ENCODE peak calls at places on chromosomes 11 and 22, in seven cellular contexts. U is substantia nigra, V is mesendoderm, A is fibroblast of lung, C is astrocyte, Q is left ventricle myocardium inferior, N is GM23248. S is an unnamed sample.

GRCh38 chr11:14916403-14916802 is 24.4 kb upstream of the CYP2R1 start:
- DNase-seq in V (no peak), N (no peak), A (no peak), C (no peak), U (no peak), Q (no peak), S (no peak)

GRCh38 chr22:33921576-33922181 is 1.4 kb upstream of the LARGE1 start:
- DNase-seq in A (peak), C (peak), N (peak), Q (peak), U (peak), V (peak), S (no peak)

GRCh38 chr11:120739780-120740179 is 228.2 kb downstream of the GRIK4 start:
- DNase-seq in C (no peak), N (no peak), U (no peak), A (no peak), V (no peak), Q (no peak), S (no peak)

GRCh38 chr22:30830907-30831306 is 136.2 kb downstream of the OSBP2 start:
- DNase-seq in N (peak), A (peak), V (peak), U (no peak), Q (no peak), C (peak), S (peak)

GRCh38 chr11:1039481-1040427 is 3.2 kb upstream of the MUC6 start:
- DNase-seq in N (no peak), U (no peak), Q (no peak), A (no peak), V (no peak), C (no peak), S (no peak)

GRCh38 chr11:80281194-80281593 is 840.4 kb upstream of the TENM4 start:
- DNase-seq in V (no peak), U (no peak), A (no peak), N (no peak), C (no peak), Q (no peak), S (peak)

GRCh38 chr11:11400635-11401232 is 47.7 kb upstream of the CSNK2A3 start:
- DNase-seq in Q (no peak), C (no peak), N (no peak), U (no peak), A (no peak), V (peak), S (no peak)

GRCh38 chr11:6737872-6738466 is 33.8 kb downstream of the OR2AG2 start:
- DNase-seq in Q (no peak), A (peak), V (peak), U (no peak), N (peak), C (peak), S (no peak)

GRCh38 chr22:20312396-20313191 is 7.3 kb downstream of the DGCR6L start:
- DNase-seq in A (no peak), V (no peak), U (no peak), N (no peak), C (no peak), Q (no peak), S (no peak)

GRCh38 chr11:72226701-72227100 is 2.1 kb downstream of the INPPL1 start:
- DNase-seq in C (no peak), N (no peak), U (no peak), A (no peak), V (no peak), Q (no peak), S (no peak)

DNA sequence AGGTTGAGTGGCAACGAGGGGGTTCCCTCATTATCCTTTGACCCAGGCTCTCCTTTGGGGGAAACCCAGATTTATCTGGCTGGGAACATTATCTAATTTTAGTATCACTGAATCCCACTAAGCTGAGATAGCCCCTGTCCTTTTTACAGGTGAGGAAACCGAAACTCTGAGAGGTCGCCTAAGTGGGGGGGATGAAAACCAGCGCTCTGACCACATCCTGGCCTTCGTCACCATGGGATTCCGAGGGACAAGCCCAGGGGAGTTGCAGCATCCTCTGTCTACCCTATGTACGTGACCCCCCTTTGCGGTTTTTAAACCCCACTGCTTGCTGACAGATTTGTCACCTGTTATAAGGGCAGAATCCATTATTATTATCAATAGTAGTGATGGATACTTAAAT is 61.0 kb downstream of the ISX start:
- DNase-seq in C (no peak), A (no peak), N (no peak), U (no peak), Q (no peak), V (no peak), S (no peak)
- H3K27ac ChIP-seq in C (no peak), A (no peak), N (no peak), U (no peak), Q (no peak), V (no peak), S (no peak)

GRCh38 chr11:16372355-16372754 is 16.0 kb upstream of the SOX6 start:
- DNase-seq in N (no peak), U (no peak), V (no peak), A (no peak), C (no peak), Q (no peak), S (no peak)

GRCh38 chr11:16363709-16364108 is 7.4 kb upstream of the SOX6 start:
- DNase-seq in U (no peak), C (no peak), A (no peak), Q (no peak), N (no peak), V (peak), S (no peak)

GRCh38 chr11:16364250-16364649 is 7.9 kb upstream of the SOX6 start:
- DNase-seq in N (no peak), C (no peak), Q (no peak), U (no peak), V (no peak), A (no peak), S (no peak)

GRCh38 chr11:16365456-16366355 is 9.4 kb upstream of the SOX6 start:
- DNase-seq in Q (no peak), U (no peak), N (no peak), V (no peak), C (no peak), A (no peak), S (no peak)

DNA sequence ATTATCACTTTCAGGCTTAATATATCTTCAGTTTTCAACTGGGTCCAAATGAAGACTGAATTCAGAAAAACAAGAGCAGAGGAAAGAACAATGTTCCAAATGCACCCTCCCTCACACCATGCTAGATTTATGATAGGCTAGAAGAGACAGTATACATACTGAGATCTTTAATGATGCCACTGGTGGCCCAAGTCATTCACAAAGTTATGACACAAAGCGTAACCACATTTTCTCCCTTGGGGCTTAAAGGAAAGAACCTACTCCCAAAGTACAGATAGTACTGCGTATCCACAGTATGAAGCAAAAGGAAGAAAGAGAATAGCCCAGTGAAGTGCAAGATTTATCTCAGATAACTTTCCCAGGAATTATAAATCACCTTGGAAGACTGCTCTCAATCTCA is 10.9 kb upstream of the SOX6 start:
- DNase-seq in C (no peak), U (no peak), V (no peak), Q (no peak), N (no peak), A (no peak), S (no peak)
- H3K27ac ChIP-seq in C (no peak), U (no peak), V (no peak), Q (no peak), N (no peak), A (no peak), S (no peak)

DNA sequence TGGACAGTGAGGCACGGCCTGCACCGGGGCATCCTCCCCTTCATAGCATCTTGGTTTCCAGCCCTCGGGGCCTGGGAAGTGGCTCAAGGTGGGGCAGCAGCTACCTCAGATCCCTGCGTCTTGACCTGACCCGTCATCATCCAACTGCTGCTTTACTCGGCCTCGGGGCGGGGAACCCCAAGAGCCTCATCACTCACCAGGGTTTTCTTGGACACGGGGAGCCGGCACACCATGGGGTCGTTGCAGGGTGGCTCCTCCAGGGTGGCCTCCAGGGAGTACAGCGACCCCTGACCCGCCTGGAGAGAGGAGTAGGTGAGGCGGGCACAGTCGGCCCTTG is 651 bp downstream of the CTSF start:
- DNase-seq in V (no peak), Q (no peak), A (no peak), N (no peak), C (no peak), U (no peak), S (no peak)
- H3K27ac ChIP-seq in V (no peak), Q (peak), A (no peak), N (no peak), C (no peak), U (peak), S (no peak)

DNA sequence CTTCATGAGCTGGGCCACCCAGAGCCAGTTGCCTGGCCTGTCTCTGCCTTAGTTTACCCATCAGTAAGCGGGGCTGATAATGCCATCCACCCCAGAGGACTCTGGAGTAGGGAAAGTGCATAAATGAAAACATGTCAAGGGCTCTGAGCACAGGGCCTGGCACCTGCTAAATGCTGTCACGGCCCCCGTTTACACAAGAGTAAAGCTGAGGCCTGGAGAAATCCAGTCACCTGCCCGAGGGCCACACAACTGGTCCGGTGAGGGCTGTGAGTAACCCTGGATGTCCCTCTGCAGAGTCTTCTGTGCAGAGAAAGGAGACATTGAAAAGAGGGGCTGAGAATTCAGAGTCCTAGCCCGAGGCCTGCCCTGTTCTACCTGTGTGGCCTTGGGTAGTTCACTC is 110.6 kb upstream of the ANO1 start:
- DNase-seq in U (no peak), Q (no peak), C (no peak), A (no peak), N (no peak), V (no peak), S (no peak)
- H3K27ac ChIP-seq in U (no peak), Q (peak), C (no peak), A (no peak), N (no peak), V (no peak), S (no peak)

GRCh38 chr11:75668508-75669297 is at the start of gene MAP6:
- DNase-seq in U (no peak), N (peak), V (peak), C (no peak), Q (peak), A (peak), S (no peak)
- H3K27ac ChIP-seq in U (peak), N (no peak), V (no peak), C (no peak), Q (peak), A (no peak), S (no peak)

GRCh38 chr11:65130631-65131416 is 3.5 kb downstream of the SYVN1 start:
- DNase-seq in C (no peak), Q (no peak), N (no peak), V (no peak), U (no peak), A (no peak), S (no peak)

GRCh38 chr11:65131417-65131776 is 2.9 kb downstream of the SYVN1 start:
- DNase-seq in U (no peak), Q (no peak), A (no peak), N (no peak), V (no peak), C (no peak), S (no peak)

GRCh38 chr11:65132988-65133700 is 1.2 kb downstream of the SYVN1 start:
- DNase-seq in U (no peak), Q (no peak), V (peak), A (no peak), C (no peak), N (peak), S (no peak)

GRCh38 chr11:65132238-65132987 is 1.9 kb downstream of the SYVN1 start:
- DNase-seq in C (no peak), Q (no peak), U (no peak), N (no peak), V (no peak), A (no peak), S (no peak)

GRCh38 chr11:65131895-65132237 is 2.5 kb downstream of the SYVN1 start:
- DNase-seq in A (no peak), V (no peak), C (no peak), Q (no peak), U (no peak), N (no peak), S (no peak)
- H3K27ac ChIP-seq in A (no peak), V (no peak), C (no peak), Q (no peak), U (no peak), N (no peak), S (no peak)